ENCODE peak calls at places on chromosomes 12 and 14, in six cellular contexts. One of them, this sample, is unnamed.

GRCh38 chr12:102735104-102735503 is 181.9 kb downstream of the PAH start:
- DNase-seq in HepG2: no peak
- DNase-seq in A549: no peak
- DNase-seq in endothelial cell of umbilical vein: no peak
- DNase-seq in GM12878: peak
- DNase-seq in K562: no peak
- DNase-seq in this sample: peak

GRCh38 chr14:106694638-106695393 is 1168.4 kb downstream of the TMEM121 start:
- DNase-seq in GM12878: no peak
- DNase-seq in HepG2: no peak
- DNase-seq in endothelial cell of umbilical vein: no peak
- DNase-seq in A549: no peak
- DNase-seq in K562: no peak
- DNase-seq in this sample: peak

GRCh38 chr12:62983594-62983993 is 48.6 kb upstream of the PPM1H start:
- DNase-seq in GM12878: no peak
- DNase-seq in endothelial cell of umbilical vein: no peak
- DNase-seq in K562: no peak
- DNase-seq in HepG2: peak
- DNase-seq in A549: no peak
- DNase-seq in this sample: peak

GRCh38 chr14:55752580-55753365 is 172.8 kb downstream of the KTN1 start:
- DNase-seq in A549: peak
- DNase-seq in endothelial cell of umbilical vein: peak
- DNase-seq in HepG2: no peak
- DNase-seq in K562: no peak
- DNase-seq in GM12878: no peak
- DNase-seq in this sample: no peak

GRCh38 chr14:100052819-100053218 is 12.4 kb upstream of the EVL start:
- DNase-seq in GM12878: no peak
- DNase-seq in K562: no peak
- DNase-seq in A549: no peak
- DNase-seq in HepG2: no peak
- DNase-seq in endothelial cell of umbilical vein: no peak
- DNase-seq in this sample: no peak

GRCh38 chr12:46296822-46297221 is 28.0 kb upstream of the SLC38A1 start:
- DNase-seq in HepG2: no peak
- DNase-seq in K562: no peak
- DNase-seq in GM12878: no peak
- DNase-seq in endothelial cell of umbilical vein: no peak
- DNase-seq in A549: no peak
- DNase-seq in this sample: no peak

GRCh38 chr12:66137937-66138336 is 7.4 kb upstream of the LLPH start:
- DNase-seq in A549: no peak
- DNase-seq in HepG2: no peak
- DNase-seq in K562: no peak
- DNase-seq in GM12878: no peak
- DNase-seq in endothelial cell of umbilical vein: no peak
- DNase-seq in this sample: no peak

GRCh38 chr12:5429741-5430557 is 2.0 kb upstream of the NTF3 start:
- DNase-seq in HepG2: no peak
- DNase-seq in endothelial cell of umbilical vein: no peak
- DNase-seq in GM12878: no peak
- DNase-seq in A549: no peak
- DNase-seq in K562: no peak
- DNase-seq in this sample: no peak

GRCh38 chr12:107864235-107864634 is 89.7 kb downstream of the ASCL4 start:
- DNase-seq in K562: no peak
- DNase-seq in endothelial cell of umbilical vein: no peak
- DNase-seq in HepG2: no peak
- DNase-seq in GM12878: no peak
- DNase-seq in A549: no peak
- DNase-seq in this sample: no peak

GRCh38 chr12:107439101-107439738 is 246.4 kb upstream of the PWP1 start:
- DNase-seq in GM12878: no peak
- DNase-seq in HepG2: no peak
- DNase-seq in endothelial cell of umbilical vein: no peak
- DNase-seq in A549: no peak
- DNase-seq in K562: no peak
- DNase-seq in this sample: no peak

GRCh38 chr12:120394483-120395367 is 25.8 kb upstream of the MSI1 start:
- DNase-seq in A549: no peak
- DNase-seq in endothelial cell of umbilical vein: no peak
- DNase-seq in GM12878: no peak
- DNase-seq in HepG2: no peak
- DNase-seq in K562: no peak
- DNase-seq in this sample: no peak

GRCh38 chr12:78018939-78019338 is 188.2 kb downstream of the NAV3 start:
- DNase-seq in endothelial cell of umbilical vein: no peak
- DNase-seq in HepG2: peak
- DNase-seq in A549: no peak
- DNase-seq in GM12878: no peak
- DNase-seq in K562: no peak
- DNase-seq in this sample: peak

GRCh38 chr12:58081488-58081887 is 140.1 kb downstream of the ATP23 start:
- DNase-seq in endothelial cell of umbilical vein: no peak
- DNase-seq in K562: no peak
- DNase-seq in GM12878: no peak
- DNase-seq in HepG2: no peak
- DNase-seq in A549: no peak
- DNase-seq in this sample: no peak

GRCh38 chr12:117587646-117588287 is 226.3 kb upstream of the NOS1 start:
- DNase-seq in endothelial cell of umbilical vein: peak
- DNase-seq in K562: peak
- DNase-seq in A549: peak
- DNase-seq in GM12878: no peak
- DNase-seq in HepG2: peak
- DNase-seq in this sample: peak

GRCh38 chr12:55726911-55727310 is 1.9 kb downstream of the CD63 start:
- DNase-seq in K562: no peak
- DNase-seq in HepG2: no peak
- DNase-seq in A549: no peak
- DNase-seq in endothelial cell of umbilical vein: no peak
- DNase-seq in GM12878: no peak
- DNase-seq in this sample: peak

GRCh38 chr12:55728932-55729591 is at the start of gene CD63:
- DNase-seq in HepG2: peak
- DNase-seq in K562: peak
- DNase-seq in GM12878: no peak
- DNase-seq in A549: peak
- DNase-seq in endothelial cell of umbilical vein: peak
- DNase-seq in this sample: peak

GRCh38 chr12:55729592-55730446 is 1.0 kb upstream of the CD63 start:
- DNase-seq in HepG2: peak
- DNase-seq in endothelial cell of umbilical vein: peak
- DNase-seq in GM12878: no peak
- DNase-seq in A549: peak
- DNase-seq in K562: peak
- DNase-seq in this sample: peak

GRCh38 chr12:55728185-55728931 is 451 bp downstream of the CD63 start:
- DNase-seq in HepG2: no peak
- DNase-seq in GM12878: no peak
- DNase-seq in A549: peak
- DNase-seq in endothelial cell of umbilical vein: peak
- DNase-seq in K562: peak
- DNase-seq in this sample: peak

GRCh38 chr12:55727643-55728184 is 1.1 kb downstream of the CD63 start:
- DNase-seq in endothelial cell of umbilical vein: peak
- DNase-seq in A549: peak
- DNase-seq in K562: peak
- DNase-seq in HepG2: no peak
- DNase-seq in GM12878: no peak
- DNase-seq in this sample: peak
- TF ChIP-seq MYC in endothelial cell of umbilical vein: no peak
- TF ChIP-seq MYC in A549: no peak
- TF ChIP-seq MYC in K562: no peak
- TF ChIP-seq MYC in HepG2: no peak
- TF ChIP-seq MYC in GM12878: no peak
- TF ChIP-seq MYC in this sample: no peak

DNA sequence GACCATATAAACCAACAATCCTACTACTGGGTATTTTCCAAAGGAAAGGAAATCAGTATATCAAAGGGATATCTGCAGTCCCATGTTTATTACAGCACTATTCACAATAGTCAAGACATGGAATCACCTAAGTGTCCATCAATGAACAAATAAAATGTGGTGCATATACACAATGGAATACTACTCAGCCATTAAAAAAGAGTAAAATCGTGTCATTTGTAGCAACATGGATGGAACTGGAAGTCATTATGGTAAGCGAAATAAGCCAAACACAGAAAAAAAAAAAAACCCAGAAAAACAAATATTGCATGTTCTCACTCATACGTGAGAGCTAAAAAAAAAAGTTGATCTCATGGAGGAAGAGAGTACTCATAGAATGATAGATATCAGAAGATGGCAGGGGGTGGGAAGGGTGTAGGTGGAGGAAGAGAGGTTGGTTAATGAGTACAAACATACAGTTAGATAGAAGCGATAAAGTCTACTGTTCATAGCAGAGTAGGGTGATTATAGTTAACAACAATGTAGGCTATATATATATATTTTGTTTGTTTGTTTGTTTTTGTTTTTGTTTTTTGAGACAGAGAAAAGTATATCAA is 49.3 kb downstream of the BCAT1 start:
- DNase-seq in endothelial cell of umbilical vein: no peak
- DNase-seq in K562: no peak
- DNase-seq in A549: no peak
- DNase-seq in HepG2: no peak
- DNase-seq in GM12878: no peak
- DNase-seq in this sample: no peak
- TF ChIP-seq MAX in endothelial cell of umbilical vein: no peak
- TF ChIP-seq MAX in K562: no peak
- TF ChIP-seq MAX in A549: no peak
- TF ChIP-seq MAX in HepG2: no peak
- TF ChIP-seq MAX in GM12878: no peak
- TF ChIP-seq MAX in this sample: no peak

DNA sequence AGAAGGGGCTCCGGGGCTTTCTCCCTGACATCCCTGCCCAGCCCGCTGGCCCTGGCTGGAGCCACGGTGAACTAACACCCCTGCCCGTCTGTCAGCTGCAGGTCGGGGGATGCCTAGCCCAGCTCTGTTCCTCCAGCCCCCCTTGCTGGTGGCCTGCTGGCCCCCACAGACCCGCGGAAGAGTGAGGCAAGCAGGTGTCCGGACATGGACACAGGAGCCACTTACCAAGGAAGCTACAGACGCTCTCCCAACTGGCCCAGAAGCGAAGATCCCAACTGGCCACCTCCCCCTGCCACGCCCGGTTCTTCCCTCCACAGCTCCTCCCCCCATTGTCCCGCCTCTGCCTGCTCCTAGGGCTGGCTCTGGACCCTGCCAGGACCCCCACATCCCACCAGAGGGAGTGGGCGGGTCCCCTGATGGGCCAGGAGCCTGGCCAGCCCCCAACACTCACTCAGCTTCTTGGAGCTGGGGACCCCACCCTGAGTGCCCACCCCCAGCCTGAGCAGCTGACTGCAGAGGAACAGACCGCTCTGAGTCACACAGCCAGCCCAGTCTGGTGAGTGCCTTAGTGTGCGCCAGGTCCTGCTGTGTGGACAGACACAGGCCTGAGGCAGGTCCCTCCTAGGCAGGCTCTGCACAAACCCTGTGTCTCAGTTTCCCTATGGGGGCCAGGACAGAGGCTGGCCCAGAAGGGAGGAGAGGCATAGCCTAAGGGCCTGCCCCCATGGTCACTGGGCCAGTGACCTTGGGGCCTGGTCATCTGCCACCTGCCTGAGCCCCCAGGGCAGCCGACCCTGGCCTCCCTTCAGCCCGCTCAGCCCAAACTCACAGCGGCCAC is 7.7 kb downstream of the AHNAK2 start:
- DNase-seq in HepG2: no peak
- DNase-seq in A549: peak
- DNase-seq in GM12878: no peak
- DNase-seq in endothelial cell of umbilical vein: peak
- DNase-seq in K562: peak
- DNase-seq in this sample: no peak
- H3K4me3 ChIP-seq in HepG2: no peak
- H3K4me3 ChIP-seq in A549: peak
- H3K4me3 ChIP-seq in GM12878: no peak
- H3K4me3 ChIP-seq in endothelial cell of umbilical vein: peak
- H3K4me3 ChIP-seq in K562: no peak
- H3K4me3 ChIP-seq in this sample: no peak

DNA sequence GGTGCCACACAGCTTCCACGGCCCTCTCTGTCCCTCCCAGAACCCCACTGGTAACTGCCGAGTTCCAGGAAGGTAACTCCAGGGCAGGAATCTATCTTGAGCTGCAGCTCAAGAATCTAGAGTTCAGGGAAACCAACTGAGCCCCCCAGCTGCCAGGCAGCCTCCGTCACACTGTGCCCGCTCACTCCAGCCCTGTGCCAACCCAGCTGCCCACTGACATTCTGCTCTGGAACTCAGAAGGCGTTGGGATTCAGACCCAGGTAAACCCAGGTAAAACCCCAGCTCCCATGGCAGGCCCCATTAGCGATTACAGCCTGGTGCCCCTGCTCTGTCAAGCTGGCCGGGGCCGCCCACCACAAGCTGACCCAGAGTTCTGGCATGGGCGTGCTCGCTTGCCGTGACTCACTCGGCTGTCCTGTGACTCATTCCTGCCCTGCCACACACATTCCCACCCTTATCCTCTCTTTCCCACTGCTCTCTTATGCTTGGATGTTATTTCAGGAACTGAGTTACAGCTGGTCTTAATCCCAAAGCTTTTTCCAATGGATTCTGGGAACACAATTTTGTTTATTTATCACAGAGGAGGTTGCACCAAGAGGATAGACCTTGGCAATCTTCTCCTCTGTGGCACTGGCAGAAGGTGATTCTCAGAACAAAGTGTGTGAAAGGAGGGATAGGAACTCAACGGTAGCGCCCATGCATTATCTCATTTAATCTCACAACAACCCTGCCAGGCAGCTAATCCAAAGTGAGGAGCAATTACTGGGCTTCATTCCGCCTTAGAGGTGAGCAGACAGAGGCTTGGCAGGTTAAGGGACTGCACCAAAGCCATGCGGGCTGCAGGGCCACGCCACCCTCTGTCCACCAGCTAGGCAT is 33.2 kb downstream of the SYNE3 start:
- DNase-seq in GM12878: no peak
- DNase-seq in A549: peak
- DNase-seq in K562: no peak
- DNase-seq in HepG2: peak
- DNase-seq in endothelial cell of umbilical vein: peak
- DNase-seq in this sample: no peak
- TF ChIP-seq MYC in GM12878: no peak
- TF ChIP-seq MYC in A549: no peak
- TF ChIP-seq MYC in K562: no peak
- TF ChIP-seq MYC in HepG2: no peak
- TF ChIP-seq MYC in endothelial cell of umbilical vein: no peak
- TF ChIP-seq MYC in this sample: no peak

DNA sequence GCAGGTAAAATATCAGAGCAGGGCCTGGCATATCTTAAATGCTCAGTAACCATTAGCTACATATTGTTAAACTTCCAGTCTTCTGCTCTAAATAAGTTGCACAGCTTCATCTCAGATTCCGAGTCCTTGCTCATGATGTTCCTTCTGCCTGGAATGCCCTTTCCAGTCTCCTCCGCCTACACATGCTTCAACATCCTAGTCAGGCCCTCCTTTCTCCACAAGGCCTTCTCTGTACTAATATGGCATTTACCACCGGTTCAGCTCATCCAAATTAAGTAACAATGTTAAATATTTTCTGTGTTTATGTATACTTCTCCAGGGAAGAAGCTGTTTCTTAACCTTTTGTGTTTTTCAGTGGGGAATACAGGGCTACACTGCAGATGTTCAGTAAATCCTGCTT is 8.5 kb downstream of the DHH start:
- DNase-seq in K562: no peak
- DNase-seq in endothelial cell of umbilical vein: no peak
- DNase-seq in GM12878: no peak
- DNase-seq in A549: no peak
- DNase-seq in HepG2: no peak
- DNase-seq in this sample: no peak
- TF ChIP-seq MAX in K562: no peak
- TF ChIP-seq MAX in endothelial cell of umbilical vein: no peak
- TF ChIP-seq MAX in GM12878: no peak
- TF ChIP-seq MAX in A549: no peak
- TF ChIP-seq MAX in HepG2: no peak
- TF ChIP-seq MAX in this sample: no peak

This sample was measured in NB4.